ENCODE peak calls at places on chromosomes 13 and 19, in four cellular contexts. One of them, this sample, is unnamed.

GRCh38 chr19:3986260-3987041 is 1.2 kb upstream of the EEF2 start:
- DNase-seq in NAMALWA: peak
- DNase-seq in SK-MEL-5: peak
- DNase-seq in GF-D8: peak
- DNase-seq in this sample: peak

GRCh38 chr13:64154514-64154913 is 2738.9 kb upstream of the PCDH20 start:
- DNase-seq in NAMALWA: peak
- DNase-seq in SK-MEL-5: peak
- DNase-seq in GF-D8: no peak
- DNase-seq in this sample: no peak

GRCh38 chr19:8131517-8131916 is 17.9 kb downstream of the FBN3 start:
- DNase-seq in NAMALWA: no peak
- DNase-seq in SK-MEL-5: no peak
- DNase-seq in GF-D8: no peak
- DNase-seq in this sample: no peak

GRCh38 chr13:50081106-50081898 is 66.1 kb downstream of the KCNRG start:
- DNase-seq in NAMALWA: no peak
- DNase-seq in SK-MEL-5: peak
- DNase-seq in GF-D8: no peak
- DNase-seq in this sample: peak

GRCh38 chr13:59483441-59484116 is 680.1 kb downstream of the DIAPH3 start:
- DNase-seq in NAMALWA: no peak
- DNase-seq in SK-MEL-5: no peak
- DNase-seq in GF-D8: no peak
- DNase-seq in this sample: no peak

GRCh38 chr13:74289130-74289529 is 154.9 kb upstream of the KLF12 start:
- DNase-seq in NAMALWA: no peak
- DNase-seq in SK-MEL-5: no peak
- DNase-seq in GF-D8: no peak
- DNase-seq in this sample: no peak

GRCh38 chr19:53959176-53959757 is 3.5 kb upstream of the CACNG8 start:
- DNase-seq in NAMALWA: no peak
- DNase-seq in SK-MEL-5: no peak
- DNase-seq in GF-D8: no peak
- DNase-seq in this sample: no peak

GRCh38 chr19:56170261-56170660 is 5.5 kb upstream of the GALP start:
- DNase-seq in NAMALWA: no peak
- DNase-seq in SK-MEL-5: peak
- DNase-seq in GF-D8: no peak
- DNase-seq in this sample: peak

GRCh38 chr19:30162718-30163117 is 209.5 kb upstream of the ZNF536 start:
- DNase-seq in NAMALWA: no peak
- DNase-seq in SK-MEL-5: no peak
- DNase-seq in GF-D8: no peak
- DNase-seq in this sample: no peak

GRCh38 chr19:21022996-21023395 is 2.5 kb downstream of the ZNF430 start:
- DNase-seq in NAMALWA: no peak
- DNase-seq in SK-MEL-5: no peak
- DNase-seq in GF-D8: no peak
- DNase-seq in this sample: no peak

GRCh38 chr19:17260842-17261325 is 3.7 kb downstream of the USHBP1 start:
- DNase-seq in NAMALWA: peak
- DNase-seq in SK-MEL-5: peak
- DNase-seq in GF-D8: peak
- DNase-seq in this sample: peak

GRCh38 chr13:64675256-64675892 is 2554.8 kb downstream of the PCDH9 start:
- DNase-seq in NAMALWA: no peak
- DNase-seq in SK-MEL-5: no peak
- DNase-seq in GF-D8: no peak
- DNase-seq in this sample: no peak

GRCh38 chr13:98869408-98870090 is 108.3 kb downstream of the DOCK9 start:
- DNase-seq in NAMALWA: peak
- DNase-seq in SK-MEL-5: peak
- DNase-seq in GF-D8: no peak
- DNase-seq in this sample: no peak

GRCh38 chr19:42465827-42466280 is 23.1 kb upstream of the CXCL17 start:
- DNase-seq in NAMALWA: peak
- DNase-seq in SK-MEL-5: no peak
- DNase-seq in GF-D8: no peak
- DNase-seq in this sample: peak

GRCh38 chr13:79992111-79992510 is 348.8 kb downstream of the SPRY2 start:
- DNase-seq in NAMALWA: no peak
- DNase-seq in SK-MEL-5: no peak
- DNase-seq in GF-D8: no peak
- DNase-seq in this sample: no peak

GRCh38 chr13:111326621-111326965 is 6.2 kb downstream of the TEX29 start:
- DNase-seq in NAMALWA: no peak
- DNase-seq in SK-MEL-5: no peak
- DNase-seq in GF-D8: no peak
- DNase-seq in this sample: no peak

GRCh38 chr13:110712081-110712848 is 1.2 kb upstream of the ING1 start:
- DNase-seq in NAMALWA: peak
- DNase-seq in SK-MEL-5: peak
- DNase-seq in GF-D8: peak
- DNase-seq in this sample: peak

GRCh38 chr19:2602391-2603181 is 99.9 kb downstream of the GNG7 start:
- DNase-seq in NAMALWA: no peak
- DNase-seq in SK-MEL-5: no peak
- DNase-seq in GF-D8: no peak
- DNase-seq in this sample: no peak

GRCh38 chr19:14089662-14090508 is 666 bp downstream of the SAMD1 start:
- DNase-seq in NAMALWA: peak
- DNase-seq in SK-MEL-5: peak
- DNase-seq in GF-D8: no peak
- DNase-seq in this sample: peak

This sample was measured in RPMI8226.